ENCODE peak calls at places on chromosome 14, in five cellular contexts. D is CD4-positive, CD25-positive, alpha-beta regulatory T cell; L is astrocyte; O is adrenal gland; P is OCI-LY7. S is an unnamed sample.

GRCh38 chr14:98070521-98070920 is 1201.5 kb downstream of the BCL11B start:
- DNase-seq in D (no peak), L (no peak), O (no peak), P (no peak), S (no peak)

GRCh38 chr14:100898935-100899840 is 4.3 kb downstream of the RTL1 start:
- DNase-seq in D (no peak), L (no peak), O (peak; percentile 63), P (no peak), S (peak; percentile 4)

GRCh38 chr14:30005114-30005698 is 77.6 kb upstream of the PRKD1 start:
- DNase-seq in D (peak; percentile 1), L (peak; percentile 51), O (peak; percentile 18), P (no peak), S (peak; percentile 80)

GRCh38 chr14:100309028-100309718 is 2.9 kb upstream of the SLC25A29 start:
- DNase-seq in D (no peak), L (no peak), O (no peak), P (no peak), S (no peak)

GRCh38 chr14:69716483-69717187 is 50.3 kb upstream of the SRSF5 start:
- DNase-seq in D (peak; percentile 79), L (peak; percentile 95), O (no peak), P (no peak), S (peak; percentile 41)

GRCh38 chr14:21496453-21496852 is 14.7 kb downstream of the METTL3 start:
- DNase-seq in D (no peak), L (no peak), O (no peak), P (no peak), S (no peak)

GRCh38 chr14:51653096-51653814 is 1.5 kb downstream of the FRMD6 start:
- DNase-seq in D (peak; percentile 44), L (peak; percentile 82), O (no peak), P (peak; percentile 48), S (no peak)

GRCh38 chr14:73403181-73403752 is 55.1 kb downstream of the NUMB start:
- DNase-seq in D (no peak), L (no peak), O (no peak), P (no peak), S (no peak)

GRCh38 chr14:71555654-71556559 is 376.3 kb upstream of the RGS6 start:
- DNase-seq in D (peak; percentile 85), L (peak; percentile 50), O (no peak), P (peak; percentile 93), S (peak; percentile 71)

GRCh38 chr14:61563162-61563511 is 132.2 kb upstream of the HIF1A start:
- DNase-seq in D (no peak), L (no peak), O (no peak), P (no peak), S (no peak)

GRCh38 chr14:68526420-68527105 is 266.3 kb downstream of the ZFP36L1 start:
- DNase-seq in D (no peak), L (peak; percentile 67), O (no peak), P (no peak), S (no peak)

GRCh38 chr14:103728721-103729120 is 13.1 kb downstream of the ZFYVE21 start:
- DNase-seq in D (no peak), L (no peak), O (no peak), P (no peak), S (no peak)

GRCh38 chr14:89013098-89013504 is 188.7 kb downstream of the TTC8 start:
- DNase-seq in D (peak; percentile 13), L (no peak), O (no peak), P (peak; percentile 18), S (peak; percentile 85)

GRCh38 chr14:96901227-96901626 is 104.0 kb downstream of the VRK1 start:
- DNase-seq in D (no peak), L (no peak), O (no peak), P (peak; percentile 17), S (no peak)

DNA sequence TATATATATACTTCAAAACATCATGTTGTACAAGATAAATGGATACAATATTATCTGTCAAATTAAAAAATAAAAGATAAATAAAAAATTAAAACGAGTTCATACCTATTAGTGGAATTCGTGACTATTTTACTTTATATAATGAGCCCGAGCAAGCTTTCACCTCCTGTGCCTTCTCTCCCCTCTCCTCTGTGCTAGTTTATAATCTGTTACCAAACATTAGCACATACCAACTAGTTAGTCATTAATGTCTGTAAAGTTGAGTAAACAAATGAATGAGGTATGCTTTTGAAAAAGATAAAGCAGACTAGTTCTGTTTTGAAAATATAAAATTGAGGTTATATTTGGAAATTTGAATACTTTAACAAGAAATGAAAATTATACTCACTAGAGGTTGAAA is 84.0 kb downstream of the LRRC9 start:
- DNase-seq in D (no peak), L (no peak), O (no peak), P (no peak), S (no peak)
- H3K27ac ChIP-seq in D (no peak overlapping the region), L (no peak overlapping the region), O (no peak overlapping the region), P (no peak overlapping the region), S (no peak overlapping the region)

DNA sequence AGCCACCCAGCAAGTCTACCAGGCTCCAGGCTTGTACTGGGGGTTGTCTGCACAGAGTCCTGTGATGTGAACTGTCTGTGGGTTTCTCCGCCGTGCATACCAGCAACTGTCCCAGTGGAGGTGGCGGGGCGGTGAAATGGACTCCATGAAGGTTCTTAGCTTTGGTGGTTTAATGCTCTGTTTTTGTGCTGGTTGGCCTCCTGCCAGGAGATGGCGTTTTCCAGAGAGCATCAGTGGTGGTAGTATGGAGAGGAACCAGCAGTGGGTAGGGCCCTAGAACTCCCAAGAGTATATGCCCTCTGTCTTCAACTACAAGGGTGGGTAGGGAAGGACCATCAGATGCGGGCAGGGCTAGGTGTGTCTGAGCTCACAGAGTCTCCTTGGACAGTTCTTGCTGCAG is 303.8 kb downstream of the TMEM121 start:
- DNase-seq in D (peak; percentile 32), L (no peak), O (no peak), P (peak; percentile 59), S (no peak)
- H3K9me3 ChIP-seq in D (no peaks in the 10 kb centered on the region), L (peaks cover 3% of the 10 kb centered on the region), O (no peaks in the 10 kb centered on the region), P (peaks cover 26% of the 10 kb centered on the region), S (no peaks in the 10 kb centered on the region)

GRCh38 chr14:86604546-86604945 is 1074.6 kb downstream of the FLRT2 start:
- DNase-seq in D (no peak), L (peak; percentile 4), O (no peak), P (no peak), S (no peak)
- H3K4me1 ChIP-seq in D (no peaks in the 10 kb centered on the region), L (no peaks in the 10 kb centered on the region), O (no peaks in the 10 kb centered on the region), P (no peaks in the 10 kb centered on the region), S (no peaks in the 10 kb centered on the region)

GRCh38 chr14:99213101-99213500 is 58.9 kb downstream of the BCL11B start:
- DNase-seq in D (peak; percentile 47), L (peak; percentile 44), O (no peak), P (no peak), S (no peak)

GRCh38 chr14:99213603-99214002 is 58.4 kb downstream of the BCL11B start:
- DNase-seq in D (peak; percentile 47), L (no peak), O (no peak), P (no peak), S (no peak)

GRCh38 chr14:99212199-99212598 is 59.8 kb downstream of the BCL11B start:
- DNase-seq in D (no peak), L (no peak), O (no peak), P (no peak), S (no peak)

GRCh38 chr14:99211410-99211809 is 60.6 kb downstream of the BCL11B start:
- DNase-seq in D (no peak), L (no peak), O (no peak), P (no peak), S (no peak)

GRCh38 chr14:99212646-99213045 is 59.4 kb downstream of the BCL11B start:
- DNase-seq in D (peak; percentile 50), L (no peak), O (no peak), P (no peak), S (no peak)
- H3K27ac ChIP-seq in D (peak overlapping the region; percentile 75), L (no peak overlapping the region), O (no peak overlapping the region), P (no peak overlapping the region), S (no peak overlapping the region)